ENCODE peak calls at places on chromosome 15, in five cellular contexts. Y is MM.1S, V is RWPE1, J is progenitor cell of endocrine pancreas, W is lower leg skin. A is an unnamed sample.

GRCh38 chr15:74315626-74316025 is 51.8 kb downstream of the CYP11A1 start:
- DNase-seq in Y (peak), V (no peak), J (no peak), W (no peak), A (no peak)

GRCh38 chr15:59828262-59828661 is 139.1 kb upstream of the BNIP2 start:
- DNase-seq in Y (no peak), V (peak), J (no peak), W (no peak), A (no peak)

GRCh38 chr15:82043130-82043673 is 2.6 kb downstream of the MEX3B start:
- DNase-seq in Y (no peak), V (no peak), J (no peak), W (no peak), A (no peak)

GRCh38 chr15:42285042-42285441 is 11.8 kb upstream of the TMEM87A start:
- DNase-seq in Y (no peak), V (no peak), J (no peak), W (no peak), A (no peak)

GRCh38 chr15:26102988-26103387 is 239.9 kb upstream of the ATP10A start:
- DNase-seq in Y (no peak), V (peak), J (no peak), W (no peak), A (no peak)

GRCh38 chr15:64247906-64248541 is 85.2 kb upstream of the PPIB start:
- DNase-seq in Y (no peak), V (peak), J (no peak), W (no peak), A (no peak)

GRCh38 chr15:91940466-91941381 is 87.2 kb downstream of the SLCO3A1 start:
- DNase-seq in Y (no peak), V (peak), J (no peak), W (no peak), A (no peak)

GRCh38 chr15:75307778-75308390 is 25.2 kb downstream of the GOLGA6D start:
- DNase-seq in Y (peak), V (peak), J (peak), W (peak), A (no peak)

DNA sequence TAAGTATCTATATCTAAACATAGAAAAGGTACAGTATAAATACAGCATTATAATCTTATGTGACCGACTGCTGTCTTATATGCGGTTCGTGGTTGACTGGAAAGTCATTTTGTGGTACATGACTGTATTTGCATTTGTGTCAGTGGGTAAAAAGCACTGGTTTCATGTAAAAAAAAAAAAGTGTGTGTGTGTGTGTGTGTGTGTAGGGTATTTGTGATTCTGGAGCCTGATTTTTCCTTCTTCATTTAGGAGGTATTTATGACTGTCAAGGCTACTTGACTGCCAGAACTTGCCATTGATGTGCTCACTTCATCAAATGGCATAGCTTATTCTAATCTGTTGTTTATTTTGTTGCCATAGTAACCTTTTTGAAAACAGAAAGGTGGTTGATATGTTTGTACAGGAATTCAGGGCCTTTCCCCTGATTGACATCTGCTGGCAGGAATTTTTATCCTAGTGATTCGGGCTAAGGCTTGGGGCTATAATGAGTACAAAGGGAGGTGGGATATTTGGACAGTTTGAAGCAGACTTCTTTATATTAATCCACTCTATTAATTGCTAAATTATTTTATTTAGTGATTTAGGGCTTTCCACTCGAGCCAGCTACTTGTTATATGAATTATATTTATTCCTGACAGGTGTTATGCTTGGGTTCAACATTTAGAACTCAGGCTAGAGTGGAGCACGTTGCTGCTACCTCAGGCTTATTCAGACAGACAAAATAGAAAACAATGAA is 63.4 kb downstream of the AKAP13 start:
- DNase-seq in Y (peak), V (peak), J (no peak), W (no peak), A (no peak)
- TF ChIP-seq CTCF in Y (no peak), V (peak), J (peak), W (no peak), A (no peak)

GRCh38 chr15:60932051-60932915 is 296.8 kb downstream of the RORA start:
- DNase-seq in Y (no peak), V (peak), J (no peak), W (peak), A (no peak)
- TF ChIP-seq CTCF in Y (no peak), V (peak), J (no peak), W (no peak), A (no peak)

DNA sequence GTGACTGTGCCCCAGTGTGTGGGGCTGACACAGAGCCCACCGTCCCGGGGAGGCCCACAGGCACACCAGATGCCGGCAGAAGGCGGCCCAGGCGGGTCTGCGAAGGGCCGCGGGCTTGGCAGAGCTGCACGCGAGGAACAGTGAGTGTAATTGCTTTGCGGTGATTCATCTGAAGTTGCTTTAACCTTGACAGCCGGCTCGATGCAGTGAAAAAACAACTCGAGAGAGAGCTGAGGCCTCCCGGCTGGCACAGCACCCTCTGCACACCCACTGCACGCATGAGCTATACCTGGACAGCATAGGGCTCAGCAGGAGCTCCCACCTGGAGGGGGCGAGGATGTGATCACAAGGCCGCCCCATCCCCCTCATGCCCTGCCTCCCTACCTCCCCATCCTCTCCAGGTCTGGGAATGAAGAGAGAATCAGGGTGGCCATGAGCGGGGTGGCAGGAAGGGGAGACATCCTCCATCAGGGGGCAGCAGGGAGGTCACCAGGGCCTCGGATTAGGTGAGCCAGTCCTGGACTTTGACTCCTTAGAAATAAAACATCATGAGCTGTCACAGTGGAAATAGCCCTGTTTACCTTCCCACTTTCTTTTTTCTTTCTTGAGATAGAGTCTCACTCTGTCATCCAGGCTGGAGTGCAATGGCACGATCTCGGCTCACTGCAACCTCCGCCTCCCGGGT is 172.6 kb downstream of the MEGF11 start:
- DNase-seq in Y (no peak), V (peak), J (peak), W (no peak), A (no peak)
- TF ChIP-seq CTCF in Y (no peak), V (no peak), J (peak), W (no peak), A (no peak)

GRCh38 chr15:89492111-89492641 is 4.2 kb downstream of the RHCG start:
- DNase-seq in Y (no peak), V (peak), J (peak), W (peak), A (no peak)
- TF ChIP-seq CTCF in Y (peak), V (peak), J (peak), W (no peak), A (no peak)

GRCh38 chr15:56425976-56426375 is 39.0 kb downstream of the MNS1 start:
- DNase-seq in Y (no peak), V (no peak), J (no peak), W (no peak), A (no peak)

GRCh38 chr15:56432304-56432703 is 32.6 kb downstream of the MNS1 start:
- DNase-seq in Y (no peak), V (no peak), J (no peak), W (no peak), A (no peak)

GRCh38 chr15:56425276-56425675 is 39.7 kb downstream of the MNS1 start:
- DNase-seq in Y (no peak), V (no peak), J (no peak), W (no peak), A (no peak)

DNA sequence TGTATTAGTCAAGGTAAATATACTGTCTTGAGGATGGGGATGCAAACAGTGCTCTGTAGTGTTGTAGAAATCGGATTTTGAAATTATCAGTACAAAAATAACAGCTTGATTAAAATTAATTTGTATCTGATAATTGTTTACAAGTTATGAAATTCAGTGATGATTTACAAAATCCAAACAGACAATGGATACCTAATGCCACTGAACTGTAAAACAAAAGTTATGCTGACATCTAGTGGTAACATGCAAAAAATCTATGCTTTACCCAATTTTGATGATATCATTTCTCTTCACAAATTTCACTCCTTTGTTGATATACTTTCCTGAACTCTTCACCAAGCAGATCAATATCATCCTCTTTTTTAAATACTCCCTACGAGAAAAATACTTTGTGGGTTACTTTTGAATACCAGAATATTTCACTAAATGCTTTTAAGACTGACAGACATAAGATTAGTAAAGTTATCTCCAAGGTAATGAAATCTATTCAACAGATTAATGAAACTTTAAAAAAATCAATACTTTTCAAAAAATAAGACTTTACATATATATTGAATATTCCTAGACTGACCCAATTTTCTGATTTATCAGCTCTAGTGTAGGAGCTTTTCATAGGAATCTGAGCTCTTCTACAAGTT is 36.0 kb downstream of the MNS1 start:
- DNase-seq in Y (peak), V (peak), J (no peak), W (no peak), A (no peak)
- TF ChIP-seq CTCF in Y (peak), V (peak), J (peak), W (no peak), A (no peak)

GRCh38 chr15:55518641-55519040 is 10.6 kb upstream of the DNAAF4 start:
- DNase-seq in Y (no peak), V (no peak), J (no peak), W (no peak), A (no peak)
- TF ChIP-seq CTCF in Y (peak), V (peak), J (peak), W (no peak), A (no peak)

DNA sequence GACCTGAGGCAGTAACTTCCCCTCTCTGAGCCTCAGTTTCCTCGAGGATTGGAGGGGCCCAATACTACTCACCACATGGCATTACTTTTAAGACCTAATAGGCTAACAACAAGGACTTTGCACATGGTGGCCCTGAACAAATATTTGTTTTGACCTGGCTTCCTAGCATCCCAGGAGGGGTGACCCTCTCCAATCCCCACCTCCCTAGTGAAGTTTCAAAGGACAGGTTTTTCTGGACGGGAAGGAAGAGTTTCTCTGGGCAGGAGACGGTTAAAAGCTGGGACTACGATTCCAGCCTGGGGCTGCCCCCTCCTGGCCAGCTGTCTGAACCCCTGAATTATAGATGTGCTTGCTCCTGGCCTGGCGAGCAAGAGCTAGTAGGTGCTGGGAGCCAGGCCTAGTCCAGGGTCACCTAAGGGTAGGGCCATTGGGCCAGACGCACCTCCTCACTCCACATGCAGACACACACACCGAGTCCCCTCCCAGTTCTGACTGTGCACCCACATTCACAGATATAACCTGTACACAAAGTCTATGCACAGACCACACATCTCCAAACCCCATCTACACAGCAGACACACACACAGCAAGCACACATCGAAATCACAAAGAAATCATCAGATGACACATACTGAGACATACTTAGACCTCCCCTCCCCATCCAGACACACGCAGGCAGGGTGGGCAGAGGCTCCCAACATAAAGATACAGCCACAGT is 2.7 kb upstream of the ISL2 start:
- DNase-seq in Y (no peak), V (peak), J (no peak), W (peak), A (no peak)
- TF ChIP-seq CTCF in Y (no peak), V (no peak), J (peak), W (no peak), A (no peak)

GRCh38 chr15:37361621-37362020 is 261.3 kb upstream of the MEIS2 start:
- DNase-seq in Y (no peak), V (no peak), J (no peak), W (no peak), A (no peak)

GRCh38 chr15:37362414-37362813 is 262.1 kb upstream of the MEIS2 start:
- DNase-seq in Y (no peak), V (no peak), J (no peak), W (no peak), A (no peak)

GRCh38 chr15:37359495-37360290 is 259.3 kb upstream of the MEIS2 start:
- DNase-seq in Y (no peak), V (no peak), J (no peak), W (no peak), A (no peak)

DNA sequence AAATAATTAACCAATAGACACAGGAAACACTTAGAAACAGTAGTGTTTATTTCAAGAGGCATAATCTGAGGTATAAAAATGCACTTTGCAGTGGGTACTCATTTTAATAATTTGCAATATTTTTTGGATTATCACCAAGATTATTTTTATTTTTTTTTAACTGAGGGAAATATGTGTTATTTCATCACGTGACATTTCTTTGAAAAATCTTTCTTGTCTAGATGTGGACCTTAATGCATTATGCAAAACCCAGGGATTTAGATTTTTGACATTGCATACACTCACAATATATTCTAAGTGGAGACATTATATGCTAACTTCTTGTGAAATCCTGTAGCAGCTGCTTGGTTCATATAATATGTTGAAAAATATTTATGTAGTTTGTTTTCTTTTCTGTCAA is 260.4 kb upstream of the MEIS2 start:
- DNase-seq in Y (no peak), V (no peak), J (no peak), W (no peak), A (no peak)
- TF ChIP-seq CTCF in Y (no peak), V (no peak), J (no peak), W (no peak), A (no peak)

GRCh38 chr15:57345584-57345983 is 30.7 kb upstream of the CGNL1 start:
- DNase-seq in Y (no peak), V (no peak), J (no peak), W (no peak), A (no peak)
- TF ChIP-seq CTCF in Y (no peak), V (no peak), J (peak), W (no peak), A (no peak)

A was measured in activated B cell treated with CpG ODN at 0.5 μM for 24 hours.